ENCODE peak calls at places on chromosomes 5 and 9, in four cellular contexts. O is neural progenitor cell, N is A549, J is stomach. G is an unnamed sample.

GRCh38 chr5:54263447-54263846 is 46.9 kb downstream of the ARL15 start:
- DNase-seq in O (no peak), N (no peak), J (no peak), G (no peak)

GRCh38 chr5:13866792-13867191 is 77.7 kb downstream of the DNAH5 start:
- DNase-seq in O (peak; percentile 77), N (peak; percentile 33), J (no peak), G (no peak)

GRCh38 chr9:71683598-71684235 is 84.6 kb downstream of the CEMIP2 start:
- DNase-seq in O (peak; percentile 49), N (no peak), J (no peak), G (no peak)

GRCh38 chr5:125269926-125270325 is 523.5 kb upstream of the ZNF608 start:
- DNase-seq in O (no peak), N (no peak), J (no peak), G (no peak)

GRCh38 chr9:112334319-112334828 is 955 bp upstream of the PTBP3 start:
- DNase-seq in O (peak; percentile 19), N (peak; percentile 51), J (no peak), G (no peak)

GRCh38 chr5:21152611-21153010 is 1164.6 kb upstream of the CDH18 start:
- DNase-seq in O (no peak), N (peak; percentile 58), J (no peak), G (no peak)

GRCh38 chr9:131709741-131710499 is 30.0 kb downstream of the RAPGEF1 start:
- DNase-seq in O (peak; percentile 31), N (no peak), J (no peak), G (no peak)

GRCh38 chr5:124007675-124008398 is 495.9 kb downstream of the CSNK1G3 start:
- DNase-seq in O (peak; percentile 15), N (peak; percentile 18), J (no peak), G (no peak)

GRCh38 chr5:54673523-54674225 is 156.1 kb downstream of the SNX18 start:
- DNase-seq in O (no peak), N (no peak), J (peak; percentile 44), G (no peak)

GRCh38 chr5:74212336-74212735 is 428.2 kb downstream of the ENC1 start:
- DNase-seq in O (peak; percentile 46), N (peak; percentile 39), J (no peak), G (no peak)

GRCh38 chr5:137666109-137666850 is 69.6 kb downstream of the KLHL3 start:
- DNase-seq in O (no peak), N (no peak), J (peak; percentile 35), G (no peak)

GRCh38 chr9:131500939-131501541 is 1.7 kb upstream of the POMT1 start:
- DNase-seq in O (no peak), N (no peak), J (no peak), G (peak; percentile 32)

GRCh38 chr9:135884328-135885035 is 22.9 kb downstream of the CAMSAP1 start:
- DNase-seq in O (no peak), N (peak; percentile 20), J (peak; percentile 9), G (no peak)

DNA sequence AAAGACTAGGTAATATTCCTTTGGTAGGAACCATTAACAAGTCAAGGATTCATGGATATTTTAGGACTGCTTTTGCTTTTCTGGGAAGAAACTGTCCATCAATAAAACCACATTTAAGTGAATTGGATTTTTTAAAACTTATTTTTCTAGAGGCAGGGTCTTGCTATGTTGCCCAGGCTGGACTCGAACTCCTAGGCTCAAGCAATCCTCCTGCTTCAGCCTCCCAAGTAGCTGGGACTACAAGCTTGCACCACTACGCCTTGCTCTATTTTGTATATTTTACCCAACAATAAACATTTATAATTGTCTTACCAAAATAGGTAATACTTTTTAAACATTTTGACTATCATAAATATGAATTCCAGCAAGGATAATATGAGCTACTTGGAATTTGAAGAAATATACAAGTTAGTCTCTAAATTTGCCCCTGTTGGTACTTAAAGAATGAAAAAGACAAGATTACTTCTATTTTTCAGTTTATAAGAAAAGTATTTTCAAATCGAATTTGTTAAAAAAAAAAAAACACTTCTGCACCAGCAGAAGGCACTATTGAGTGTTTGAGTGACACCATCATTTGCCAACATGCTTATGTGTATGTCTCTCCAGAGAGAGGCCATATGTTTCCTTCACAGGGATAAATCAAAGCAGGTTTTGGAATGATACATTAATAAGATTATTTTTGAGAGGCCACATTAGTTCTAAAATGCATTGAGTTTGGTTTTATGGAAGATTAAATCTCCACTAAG is 60.0 kb upstream of the CARTPT start:
- DNase-seq in O (no peak), N (peak; percentile 33), J (no peak), G (no peak)
- TF ChIP-seq CTCF in O (peak; percentile 35), N (peak; percentile 31), J (no peak), G (no peak)

GRCh38 chr5:179314606-179315355 is 30.5 kb downstream of the ADAMTS2 start:
- DNase-seq in O (no peak), N (no peak), J (no peak), G (no peak)
- H3K27ac ChIP-seq in O (no peak overlapping the region), N (no peak overlapping the region), J (peak overlapping the region; percentile 40), G (peak overlapping the region; percentile 87)

GRCh38 chr5:181170237-181170830 is 22.9 kb downstream of the OR2V2 start:
- DNase-seq in O (peak; percentile 61), N (no peak), J (no peak), G (no peak)

GRCh38 chr5:181171782-181172181 is 24.4 kb downstream of the OR2V2 start:
- DNase-seq in O (no peak), N (no peak), J (no peak), G (no peak)

GRCh38 chr5:181173420-181174342 is 26.3 kb downstream of the OR2V2 start:
- DNase-seq in O (peak; percentile 59), N (peak; percentile 99), J (no peak), G (no peak)

GRCh38 chr5:181170996-181171395 is 23.6 kb downstream of the OR2V2 start:
- DNase-seq in O (no peak), N (no peak), J (no peak), G (no peak)

GRCh38 chr5:181173027-181173419 is 25.6 kb downstream of the OR2V2 start:
- DNase-seq in O (no peak), N (no peak), J (no peak), G (no peak)
- TF ChIP-seq CTCF in O (peak; percentile 34), N (peak; percentile 31), J (no peak), G (peak; percentile 20)

DNA sequence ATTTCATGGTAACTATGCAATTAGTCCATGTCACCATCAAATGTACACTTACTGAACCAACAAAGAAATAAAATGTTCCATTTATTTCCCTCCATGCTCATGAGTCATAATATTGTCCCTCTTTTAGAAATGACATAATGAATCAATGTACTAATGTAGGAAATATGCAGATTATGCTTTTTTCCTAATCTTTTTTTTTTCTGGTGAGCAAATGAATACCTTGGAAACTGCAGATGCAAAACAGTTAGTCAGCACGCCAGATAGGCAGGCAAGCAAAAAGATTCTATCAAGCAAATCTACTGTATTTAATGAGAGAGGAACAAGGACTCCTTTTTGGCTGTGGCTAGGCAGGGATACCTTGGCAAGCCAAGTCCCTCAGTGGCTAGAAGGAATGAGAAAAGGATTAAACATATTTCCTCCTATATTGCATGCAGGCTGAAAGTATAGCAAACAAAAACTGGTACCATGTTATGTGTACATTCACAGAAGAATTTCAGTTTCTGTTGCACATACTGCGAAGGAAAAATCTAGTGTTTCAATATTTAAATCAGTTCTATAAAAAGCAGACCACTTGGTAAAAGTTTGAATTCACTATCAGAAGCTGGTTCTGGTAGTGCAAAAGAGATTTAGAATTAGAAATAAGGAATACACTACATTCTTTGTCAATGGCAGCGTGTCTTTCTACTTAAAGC is 605.4 kb downstream of the TLE1 start:
- DNase-seq in O (no peak), N (no peak), J (no peak), G (no peak)
- H3K27ac ChIP-seq in O (no peak overlapping the region), N (no peak overlapping the region), J (no peak overlapping the region), G (no peak overlapping the region)